ENCODE peak calls at places on chromosomes 1 and 21, in six cellular contexts. E is sciatic nerve, Q is MV-4-11, I is left lung, U is Right ventricle myocardium inferior, A is skeletal muscle cell. X is an unnamed sample.

GRCh38 chr1:44603718-44604117 is 70.6 kb downstream of the TMEM53 start:
- DNase-seq in E (no peak), Q (no peak), I (no peak), U (no peak), A (no peak), X (no peak)

GRCh38 chr1:169044296-169044695 is 62.2 kb upstream of the ATP1B1 start:
- DNase-seq in E (no peak), Q (peak), I (no peak), U (no peak), A (no peak), X (no peak)

GRCh38 chr1:230124187-230125128 is 57.4 kb downstream of the GALNT2 start:
- DNase-seq in E (no peak), Q (peak), I (no peak), U (no peak), A (no peak), X (no peak)

GRCh38 chr1:29255134-29255666 is 18.9 kb downstream of the PTPRU start:
- DNase-seq in E (no peak), Q (no peak), I (no peak), U (no peak), A (no peak), X (no peak)

GRCh38 chr1:170239445-170239844 is 93.7 kb downstream of the NTMT2 start:
- DNase-seq in E (no peak), Q (no peak), I (no peak), U (no peak), A (no peak), X (no peak)

GRCh38 chr1:6274102-6274501 is 13.2 kb upstream of the GPR153 start:
- DNase-seq in E (no peak), Q (no peak), I (no peak), U (no peak), A (no peak), X (no peak)

GRCh38 chr1:39901486-39902120 is at the start of gene MYCL:
- DNase-seq in E (peak), Q (peak), I (peak), U (peak), A (no peak), X (peak)

GRCh38 chr1:90614872-90615271 is 102.2 kb downstream of the BARHL2 start:
- DNase-seq in E (no peak), Q (no peak), I (no peak), U (no peak), A (no peak), X (no peak)

GRCh38 chr1:70003509-70003908 is 201.9 kb downstream of the LRRC40 start:
- DNase-seq in E (no peak), Q (peak), I (no peak), U (no peak), A (no peak), X (no peak)

GRCh38 chr1:208112380-208112779 is 131.8 kb downstream of the PLXNA2 start:
- DNase-seq in E (no peak), Q (no peak), I (no peak), U (no peak), A (no peak), X (no peak)

GRCh38 chr21:44582055-44582454 is 1.7 kb upstream of the KRTAP10-5 start:
- DNase-seq in E (no peak), Q (no peak), I (no peak), U (no peak), A (no peak), X (no peak)

GRCh38 chr1:204971700-204972336 is 71.2 kb upstream of the CNTN2 start:
- DNase-seq in E (no peak), Q (peak), I (no peak), U (no peak), A (peak), X (no peak)

GRCh38 chr21:44532165-44532564 is 7.8 kb downstream of the KRTAP10-1 start:
- DNase-seq in E (peak), Q (no peak), I (no peak), U (no peak), A (no peak), X (no peak)

GRCh38 chr1:110060034-110060661 is 10.3 kb downstream of the ALX3 start:
- DNase-seq in E (peak), Q (peak), I (peak), U (no peak), A (no peak), X (no peak)

GRCh38 chr1:58249371-58249728 is 297.2 kb downstream of the OMA1 start:
- DNase-seq in E (no peak), Q (no peak), I (no peak), U (no peak), A (no peak), X (no peak)

GRCh38 chr1:185355947-185356346 is 38.9 kb upstream of the IVNS1ABP start:
- DNase-seq in E (no peak), Q (no peak), I (no peak), U (no peak), A (no peak), X (no peak)

GRCh38 chr1:191671236-191671635 is 487.0 kb upstream of the RGS18 start:
- DNase-seq in E (no peak), Q (no peak), I (no peak), U (no peak), A (peak), X (no peak)

GRCh38 chr1:172815740-172816139 is 156.8 kb downstream of the FASLG start:
- DNase-seq in E (no peak), Q (no peak), I (no peak), U (no peak), A (no peak), X (no peak)

GRCh38 chr1:43444151-43444826 is 9.4 kb downstream of the HYI start:
- DNase-seq in E (peak), Q (no peak), I (no peak), U (no peak), A (no peak), X (no peak)

GRCh38 chr1:53918343-53918742 is 24.4 kb downstream of the DIO1 start:
- DNase-seq in E (no peak), Q (no peak), I (no peak), U (no peak), A (no peak), X (no peak)

GRCh38 chr1:41435570-41436178 is 48.8 kb downstream of the EDN2 start:
- DNase-seq in E (no peak), Q (no peak), I (no peak), U (peak), A (no peak), X (no peak)

GRCh38 chr1:84433253-84434080 is 35.2 kb downstream of the DNASE2B start:
- DNase-seq in E (no peak), Q (peak), I (no peak), U (no peak), A (peak), X (peak)

GRCh38 chr1:224131253-224131652 is 17.3 kb downstream of the FBXO28 start:
- DNase-seq in E (no peak), Q (no peak), I (no peak), U (no peak), A (no peak), X (no peak)

GRCh38 chr1:30986755-30987154 is 78.2 kb upstream of the SDC3 start:
- DNase-seq in E (no peak), Q (no peak), I (no peak), U (no peak), A (no peak), X (no peak)

GRCh38 chr1:211344335-211344664 is 17.7 kb downstream of the TRAF5 start:
- DNase-seq in E (no peak), Q (no peak), I (no peak), U (no peak), A (no peak), X (no peak)

GRCh38 chr1:207823880-207824566 is 72.2 kb downstream of the CD46 start:
- DNase-seq in E (peak), Q (peak), I (peak), U (peak), A (peak), X (peak)